ENCODE peak calls at places on chromosomes 7 and 10, in six cellular contexts. Q is SJSA1; Z is mucosa of gallbladder; K is fibroblast of the conjunctiva; J is NCI-H1092; S is stimulated activated CD8-positive, alpha-beta memory T cell treated with anti-CD3 and anti-CD28 coated beads, Interleukin-4, amount 100 ng/mL, for 48 hours. A is an unnamed sample.

GRCh38 chr7:142867097-142867378 is 12.2 kb downstream of the EPHB6 start:
- DNase-seq in S (no peak), Z (no peak), K (no peak), J (no peak), Q (no peak), A (no peak)

GRCh38 chr7:75971961-75972763 is 22.2 kb downstream of the TMEM120A start:
- DNase-seq in K (no peak), J (no peak), S (no peak), Q (no peak), Z (no peak), A (no peak)

GRCh38 chr7:42566981-42567510 is 330.0 kb upstream of the GLI3 start:
- DNase-seq in S (no peak), Q (peak), K (no peak), J (no peak), Z (no peak), A (no peak)

GRCh38 chr10:133532871-133533270 is 5.7 kb downstream of the CYP2E1 start:
- DNase-seq in S (no peak), K (no peak), J (no peak), Z (no peak), Q (no peak), A (no peak)

GRCh38 chr10:84267503-84268126 is 22.8 kb downstream of the RGR start:
- DNase-seq in K (peak), J (no peak), Q (peak), Z (no peak), S (peak), A (peak)

GRCh38 chr10:4771554-4772201 is 54.3 kb upstream of the AKR1E2 start:
- DNase-seq in K (no peak), Q (peak), J (no peak), S (no peak), Z (no peak), A (no peak)

GRCh38 chr7:83347836-83348482 is 185.3 kb upstream of the PCLO start:
- DNase-seq in S (no peak), J (no peak), K (peak), Q (no peak), Z (peak), A (no peak)

GRCh38 chr10:113960617-113961260 is 82.9 kb upstream of the ADRB1 start:
- DNase-seq in S (peak), Q (peak), Z (peak), K (no peak), J (no peak), A (peak)

GRCh38 chr10:17768957-17769356 is 17.0 kb downstream of the TMEM236 start:
- DNase-seq in S (no peak), J (no peak), Q (no peak), Z (no peak), K (no peak), A (no peak)

GRCh38 chr7:107045980-107046379 is 1.5 kb downstream of the PRKAR2B start:
- DNase-seq in J (no peak), K (peak), Z (no peak), S (no peak), Q (peak), A (no peak)

GRCh38 chr10:71424496-71425194 is 27.9 kb downstream of the CDH23 start:
- DNase-seq in J (no peak), K (no peak), Q (no peak), S (peak), Z (no peak), A (no peak)

GRCh38 chr7:131235489-131236317 is 92.0 kb upstream of the MKLN1 start:
- DNase-seq in Q (peak), S (peak), Z (peak), K (peak), J (no peak), A (peak)

GRCh38 chr7:118657391-118658005 is 433.0 kb downstream of the ANKRD7 start:
- DNase-seq in S (no peak), K (no peak), J (no peak), Q (no peak), Z (no peak), A (no peak)

GRCh38 chr10:49749556-49750491 is 12.3 kb downstream of the OGDHL start:
- DNase-seq in K (no peak), Q (no peak), J (no peak), Z (no peak), S (no peak), A (no peak)

GRCh38 chr7:150405584-150406310 is 26.6 kb downstream of the ZNF775 start:
- DNase-seq in J (no peak), Q (peak), S (peak), K (no peak), Z (no peak), A (peak)

GRCh38 chr7:106681815-106682495 is 21.0 kb upstream of the CCDC71L start:
- DNase-seq in S (no peak), K (no peak), Q (peak), J (no peak), Z (no peak), A (no peak)

GRCh38 chr10:102963237-102963886 is 45.3 kb downstream of the CNNM2 start:
- DNase-seq in S (no peak), K (peak), J (no peak), Z (no peak), Q (no peak), A (no peak)

GRCh38 chr10:124119933-124120332 is 26.5 kb upstream of the CHST15 start:
- DNase-seq in K (no peak), Z (peak), J (no peak), S (no peak), Q (no peak), A (no peak)

GRCh38 chr7:1343551-1343950 is 110.9 kb downstream of the UNCX start:
- DNase-seq in K (no peak), Q (no peak), S (no peak), Z (no peak), J (no peak), A (no peak)

GRCh38 chr10:113047605-113047962 is 97.5 kb downstream of the TCF7L2 start:
- DNase-seq in S (no peak), K (no peak), Z (no peak), Q (no peak), J (no peak), A (no peak)

GRCh38 chr7:80499350-80499955 is 12.4 kb downstream of the GNAT3 start:
- DNase-seq in Z (peak), K (peak), S (no peak), J (no peak), Q (peak), A (no peak)

GRCh38 chr7:43572516-43573049 is 10.3 kb upstream of the STK17A start:
- DNase-seq in S (peak), Q (peak), Z (peak), K (peak), J (no peak), A (no peak)

A was measured in central memory CD8-positive, alpha-beta T cell.